ENCODE peak calls at places on chromosomes 2 and 18, in seven cellular contexts. R, B, W, V, H, Y and U are unnamed samples.

GRCh38 chr2:98508690-98509054 is 64.0 kb downstream of the INPP4A start:
- DNase-seq in W (no peak), Y (no peak), H (peak; percentile 77), R (no peak), V (no peak), B (no peak), U (no peak)

GRCh38 chr18:12652861-12653401 is 5.0 kb downstream of the SPIRE1 start:
- DNase-seq in V (no peak), Y (no peak), W (no peak), B (no peak), R (no peak), H (peak; percentile 52), U (no peak)

GRCh38 chr2:230847883-230848388 is 16.8 kb upstream of the ITM2C start:
- DNase-seq in V (peak; percentile 94), B (peak; percentile 82), Y (peak; percentile 90), R (peak; percentile 71), W (no peak), H (peak; percentile 97), U (peak; percentile 89)

GRCh38 chr2:223969315-223969714 is 12.1 kb downstream of the MRPL44 start:
- DNase-seq in Y (no peak), V (no peak), H (no peak), B (no peak), W (no peak), R (no peak), U (no peak)

GRCh38 chr2:219631925-219632757 is 4.7 kb downstream of the SLC4A3 start:
- DNase-seq in Y (no peak), R (no peak), W (no peak), V (peak; percentile 38), B (peak; percentile 13), H (no peak), U (peak; percentile 19)

GRCh38 chr18:12302391-12303147 is 5.5 kb upstream of the TUBB6 start:
- DNase-seq in W (no peak), Y (no peak), V (no peak), R (no peak), B (peak; percentile 10), H (no peak), U (no peak)

GRCh38 chr2:70558195-70558808 is 4.7 kb upstream of the TGFA start:
- DNase-seq in R (no peak), H (no peak), W (no peak), Y (no peak), B (no peak), V (no peak), U (no peak)

GRCh38 chr18:45403341-45404049 is 211.8 kb upstream of the SLC14A2 start:
- DNase-seq in Y (no peak), V (no peak), W (no peak), H (no peak), R (no peak), B (no peak), U (no peak)

GRCh38 chr2:199019898-199020507 is 437.7 kb downstream of the SATB2 start:
- DNase-seq in V (no peak), B (no peak), Y (no peak), W (no peak), H (no peak), R (no peak), U (peak; percentile 6)

GRCh38 chr18:72086421-72086820 is 457.7 kb downstream of the CBLN2 start:
- DNase-seq in Y (no peak), V (no peak), R (no peak), B (no peak), W (no peak), H (no peak), U (no peak)

GRCh38 chr18:2881490-2882195 is 34.8 kb downstream of the EMILIN2 start:
- DNase-seq in W (no peak), H (peak; percentile 8), B (no peak), Y (no peak), R (no peak), V (no peak), U (no peak)

DNA sequence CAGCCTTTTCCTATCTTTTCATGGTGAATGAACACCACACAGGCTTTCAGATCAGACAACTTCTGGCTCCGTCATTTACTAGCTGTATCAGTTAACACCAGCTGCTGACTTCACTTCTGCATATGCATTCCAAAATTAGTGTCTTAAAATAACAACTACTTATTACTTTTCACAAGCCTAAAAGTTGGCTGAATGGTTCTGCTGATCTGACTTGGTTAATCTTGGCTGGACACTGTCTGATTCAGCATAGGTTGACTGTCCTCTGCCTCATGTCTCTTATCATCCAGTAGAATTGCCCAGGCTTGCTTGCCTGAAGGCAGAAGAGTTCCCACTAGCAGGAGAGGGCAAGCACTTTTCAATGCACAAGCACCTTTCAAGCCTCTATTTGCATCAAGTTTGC is 72.7 kb downstream of the MARCHF4 start:
- DNase-seq in R (no peak), H (no peak), V (no peak), W (no peak), B (no peak), Y (no peak), U (no peak)
- TF ChIP-seq CTCF in R (no peak), H (no peak), V (no peak), W (no peak), B (no peak), Y (no peak), U (no peak)

DNA sequence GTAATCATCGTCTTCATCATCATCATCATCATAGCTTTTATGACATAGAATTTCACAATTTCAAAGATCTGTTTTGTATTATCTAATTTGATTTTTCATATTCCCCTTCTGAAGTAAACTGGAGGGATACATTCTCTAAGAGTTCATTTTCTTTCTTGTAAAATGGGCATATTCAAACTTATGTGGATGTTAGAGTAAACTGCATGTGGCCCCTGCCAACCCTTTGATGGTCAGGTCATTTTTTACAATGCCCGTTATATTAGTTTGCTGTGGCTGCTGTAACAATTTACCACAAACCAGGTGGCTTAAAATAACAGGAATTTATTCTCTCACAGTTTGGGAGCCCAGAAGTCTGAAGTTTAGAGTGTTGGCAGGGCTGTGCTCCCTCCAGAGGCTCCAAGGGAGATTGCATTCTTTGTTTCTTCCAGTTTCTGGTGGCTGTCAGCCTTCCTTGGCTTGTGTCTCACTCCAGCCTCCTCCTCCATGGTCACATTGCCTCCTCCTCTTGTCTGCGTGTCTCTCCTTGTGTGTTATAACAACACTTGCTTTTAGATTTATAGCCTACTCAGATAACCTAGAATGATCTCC is 127.5 kb upstream of the MMADHC start:
- DNase-seq in V (no peak), Y (peak; percentile 19), H (no peak), B (no peak), R (no peak), W (peak; percentile 15), U (no peak)
- TF ChIP-seq CTCF in V (no peak), Y (peak; percentile 43), H (no peak), B (no peak), R (no peak), W (peak; percentile 78), U (peak; percentile 43)

GRCh38 chr2:128041561-128041960 is 13.7 kb upstream of the SAP130 start:
- DNase-seq in B (no peak), Y (no peak), V (no peak), W (no peak), H (no peak), R (no peak), U (no peak)

GRCh38 chr2:128039535-128039934 is 11.7 kb upstream of the SAP130 start:
- DNase-seq in V (no peak), R (no peak), Y (no peak), H (no peak), W (no peak), B (no peak), U (no peak)

GRCh38 chr2:128036748-128037607 is 9.1 kb upstream of the SAP130 start:
- DNase-seq in B (no peak), Y (no peak), H (no peak), W (no peak), V (no peak), R (no peak), U (no peak)

GRCh38 chr2:128040166-128040771 is 12.4 kb upstream of the SAP130 start:
- DNase-seq in R (no peak), H (no peak), V (no peak), W (no peak), B (no peak), Y (no peak), U (no peak)

DNA sequence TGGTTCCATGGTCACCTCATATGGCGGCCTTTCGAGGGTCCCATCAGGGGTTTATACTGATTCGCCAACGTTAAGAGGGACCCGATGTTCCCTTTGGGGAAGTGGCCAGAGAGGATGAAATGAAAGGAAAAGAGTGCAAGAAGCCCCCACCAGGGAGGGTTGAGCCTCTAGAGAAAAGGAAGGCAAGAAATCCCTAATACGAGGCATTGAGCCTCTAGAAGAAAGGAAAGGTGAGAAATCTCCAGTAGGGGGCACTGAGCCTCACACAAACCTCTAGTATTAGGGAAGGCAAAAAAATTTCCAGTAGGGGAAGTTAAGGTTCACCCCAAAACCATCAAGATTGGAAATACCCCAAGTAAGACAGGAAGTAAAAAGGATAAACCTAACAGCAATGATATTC is 9.8 kb upstream of the SAP130 start:
- DNase-seq in H (no peak), B (no peak), V (no peak), R (no peak), W (no peak), Y (no peak), U (no peak)
- TF ChIP-seq CTCF in H (no peak), B (no peak), V (no peak), R (no peak), W (peak; percentile 8), Y (no peak), U (peak; percentile 8)

GRCh38 chr2:240257940-240258580 is 117.6 kb upstream of the OTOS start:
- DNase-seq in V (peak; percentile 38), Y (no peak), H (no peak), B (no peak), W (no peak), R (no peak), U (no peak)

GRCh38 chr2:240255165-240255491 is 114.7 kb upstream of the OTOS start:
- DNase-seq in B (no peak), H (no peak), Y (no peak), W (no peak), R (no peak), V (no peak), U (no peak)

GRCh38 chr2:240255811-240256703 is 115.6 kb upstream of the OTOS start:
- DNase-seq in R (peak; percentile 63), Y (peak; percentile 46), B (no peak), W (no peak), V (no peak), H (no peak), U (no peak)

GRCh38 chr2:240258685-240259084 is 118.2 kb upstream of the OTOS start:
- DNase-seq in Y (no peak), V (peak; percentile 42), W (no peak), R (no peak), B (no peak), H (no peak), U (no peak)

DNA sequence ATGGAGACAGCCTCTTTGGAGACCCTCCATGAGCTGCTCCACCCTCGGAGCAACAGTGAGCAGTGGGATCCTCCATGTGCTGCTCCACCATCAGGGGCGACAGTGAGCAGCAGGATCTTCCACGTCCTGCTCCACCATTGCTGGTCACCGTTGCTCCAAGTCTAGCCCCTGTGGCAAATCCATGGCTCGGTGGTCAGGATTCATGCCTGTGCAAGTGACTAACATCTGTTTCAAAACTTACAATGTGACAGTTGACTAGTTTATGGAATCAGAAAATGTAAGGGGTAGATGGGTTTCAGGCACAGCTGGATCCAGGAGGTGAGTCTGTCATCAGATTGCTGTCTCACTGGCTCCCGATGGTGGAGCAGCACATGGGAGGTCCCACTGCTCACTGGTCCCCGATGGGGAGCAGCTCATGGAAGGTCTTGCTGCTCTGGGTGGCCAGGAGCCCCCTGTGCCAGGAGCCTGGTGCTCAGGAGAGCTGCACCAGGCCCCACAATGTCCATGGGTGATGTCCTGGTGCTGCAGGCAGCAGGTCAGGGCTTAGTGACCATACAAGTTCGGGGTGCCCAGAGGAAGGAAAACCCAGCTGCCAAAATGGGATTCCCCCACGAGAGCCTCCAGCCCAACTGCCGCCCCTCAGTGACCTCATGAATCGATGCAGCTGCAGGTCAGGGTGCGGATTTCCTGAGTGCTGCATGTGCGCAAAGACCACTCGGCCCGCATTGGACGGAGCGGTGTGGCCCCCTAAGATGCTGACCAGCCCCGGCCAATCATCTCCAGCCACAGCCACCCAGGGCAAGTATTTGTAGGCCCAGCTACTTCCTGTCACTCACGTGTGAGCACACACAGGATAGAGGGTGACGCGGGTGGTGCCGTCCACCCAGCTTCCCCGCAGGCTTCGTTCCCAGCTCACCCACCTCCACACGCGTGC is 116.5 kb upstream of the OTOS start:
- DNase-seq in B (no peak), Y (no peak), R (no peak), W (no peak), H (no peak), V (no peak), U (no peak)
- TF ChIP-seq CTCF in B (no peak), Y (no peak), R (no peak), W (no peak), H (no peak), V (no peak), U (no peak)